ENCODE peak calls at places on chromosome 15, in seven cellular contexts. J is SK-N-SH, C is HepG2, O is HCT116, R is K562, D is GM12878, S is H1. T is an unnamed sample.

GRCh38 chr15:72086010-72086697 is 31.8 kb downstream of the MYO9A start:
- DNase-seq in J (no peak), C (no peak), O (no peak), R (no peak), D (no peak), S (no peak), T (no peak)

GRCh38 chr15:47505712-47506542 is 211.4 kb upstream of the SEMA6D start:
- DNase-seq in J (peak), C (no peak), O (no peak), R (no peak), D (no peak), S (no peak), T (no peak)

GRCh38 chr15:73900129-73900712 is 26.0 kb upstream of the LOXL1 start:
- DNase-seq in J (no peak), C (no peak), O (no peak), R (no peak), D (no peak), S (no peak), T (no peak)

GRCh38 chr15:88604381-88604951 is 16.7 kb upstream of the AEN start:
- DNase-seq in J (peak), C (no peak), O (no peak), R (no peak), D (no peak), S (no peak), T (no peak)

GRCh38 chr15:37764733-37765191 is 169.7 kb upstream of the TMCO5A start:
- DNase-seq in J (peak), C (peak), O (peak), R (peak), D (no peak), S (no peak), T (no peak)

GRCh38 chr15:65598468-65598867 is 12.5 kb downstream of the INTS14 start:
- DNase-seq in J (no peak), C (no peak), O (no peak), R (no peak), D (no peak), S (no peak), T (no peak)

GRCh38 chr15:58526647-58527192 is 94.9 kb downstream of the LIPC start:
- DNase-seq in J (no peak), C (no peak), O (no peak), R (no peak), D (no peak), S (no peak), T (no peak)

GRCh38 chr15:43868412-43868811 is 41.6 kb downstream of the WDR76 start:
- DNase-seq in J (no peak), C (no peak), O (no peak), R (no peak), D (no peak), S (no peak), T (no peak)

GRCh38 chr15:65058394-65059368 is 9.1 kb downstream of the RASL12 start:
- DNase-seq in J (peak), C (peak), O (no peak), R (no peak), D (no peak), S (no peak), T (no peak)

GRCh38 chr15:70907784-70908471 is 15.3 kb downstream of the LRRC49 start:
- DNase-seq in J (no peak), C (no peak), O (no peak), R (no peak), D (no peak), S (no peak), T (no peak)

DNA sequence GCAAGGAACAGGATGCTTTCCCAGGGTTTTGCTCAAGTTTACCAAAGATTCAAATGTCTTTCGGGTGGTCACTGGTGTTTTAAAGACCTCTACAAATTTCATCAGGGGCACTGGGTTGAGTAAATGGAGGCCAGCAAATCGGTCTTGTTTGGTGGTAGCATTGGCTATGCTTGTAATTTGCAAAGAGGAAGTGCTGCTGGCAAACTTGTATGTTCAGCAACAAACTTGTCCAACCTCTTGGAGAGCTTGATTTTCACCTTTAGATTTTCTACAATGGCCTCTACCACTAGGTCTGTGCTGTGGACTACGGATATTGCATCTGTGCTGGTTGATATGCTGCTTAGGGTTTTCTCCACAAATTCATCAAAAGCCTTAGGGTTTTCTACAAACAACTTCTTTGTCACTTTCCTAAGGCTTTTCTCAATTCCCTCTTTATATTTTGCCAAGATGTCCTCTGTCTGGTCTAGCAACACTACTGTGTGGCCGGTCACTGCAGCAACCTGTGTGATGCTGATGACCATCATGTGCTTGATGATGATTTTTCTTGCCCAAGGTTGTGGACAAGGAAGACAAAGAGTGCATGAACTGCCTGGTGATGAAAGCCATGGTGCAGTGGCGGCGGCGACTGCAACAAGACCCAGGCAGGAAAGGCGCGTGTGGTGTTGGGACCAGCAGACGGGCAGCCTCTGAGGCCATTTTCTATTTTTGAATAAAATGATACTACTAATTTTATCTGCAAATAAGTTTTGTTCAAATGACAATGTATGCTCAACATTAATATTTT is 50.8 kb downstream of the RFX7 start:
- DNase-seq in J (no peak), C (no peak), O (no peak), R (no peak), D (no peak), S (no peak), T (no peak)
- TF ChIP-seq JUND in J (no peak), C (no peak), O (no peak), R (no peak), D (no peak), S (no peak), T (no peak)

DNA sequence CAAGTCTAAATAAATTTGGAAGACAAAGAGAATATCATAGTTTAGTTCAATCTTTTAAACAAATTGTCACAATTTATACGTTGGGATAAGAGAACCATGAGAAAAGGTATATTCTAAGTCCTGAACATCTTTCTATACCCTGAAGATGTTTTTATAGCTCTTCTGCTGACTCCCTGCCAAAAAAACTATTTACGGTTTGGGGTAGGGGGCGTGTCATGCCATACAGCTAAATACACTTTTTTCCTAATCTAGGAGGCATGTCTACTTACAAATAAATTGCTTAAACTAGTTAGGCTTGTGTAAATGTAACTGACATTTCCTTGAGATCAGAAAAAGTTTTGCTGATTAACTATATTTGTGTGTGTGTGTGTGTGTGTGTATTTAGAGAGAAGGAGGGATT is 163.3 kb downstream of the PGPEP1L start:
- DNase-seq in J (no peak), C (no peak), O (no peak), R (no peak), D (no peak), S (no peak), T (no peak)
- TF ChIP-seq JUND in J (no peak), C (no peak), O (no peak), R (no peak), D (no peak), S (no peak), T (no peak)

DNA sequence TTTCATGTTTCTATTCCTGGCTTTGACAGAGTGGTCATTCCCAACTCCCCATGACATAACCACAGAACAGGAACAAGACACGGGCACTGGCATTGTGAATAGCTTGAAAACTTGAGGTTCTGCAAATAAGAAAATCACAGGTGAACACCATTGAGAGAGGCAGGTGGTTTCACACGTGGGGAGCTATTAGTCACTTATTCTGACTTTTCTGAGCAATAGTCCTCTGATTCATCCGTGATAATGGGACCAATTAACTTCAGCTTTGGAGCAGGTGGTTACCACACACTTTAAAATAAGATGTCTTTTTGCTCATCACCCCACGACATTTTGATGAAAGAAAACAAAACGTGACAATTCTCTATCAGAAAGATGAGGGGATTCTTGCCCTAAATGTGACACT is 224.7 kb downstream of the KLF13 start:
- DNase-seq in J (no peak), C (no peak), O (no peak), R (no peak), D (no peak), S (no peak), T (no peak)
- TF ChIP-seq JUND in J (no peak), C (no peak), O (no peak), R (no peak), D (no peak), S (no peak), T (no peak)

DNA sequence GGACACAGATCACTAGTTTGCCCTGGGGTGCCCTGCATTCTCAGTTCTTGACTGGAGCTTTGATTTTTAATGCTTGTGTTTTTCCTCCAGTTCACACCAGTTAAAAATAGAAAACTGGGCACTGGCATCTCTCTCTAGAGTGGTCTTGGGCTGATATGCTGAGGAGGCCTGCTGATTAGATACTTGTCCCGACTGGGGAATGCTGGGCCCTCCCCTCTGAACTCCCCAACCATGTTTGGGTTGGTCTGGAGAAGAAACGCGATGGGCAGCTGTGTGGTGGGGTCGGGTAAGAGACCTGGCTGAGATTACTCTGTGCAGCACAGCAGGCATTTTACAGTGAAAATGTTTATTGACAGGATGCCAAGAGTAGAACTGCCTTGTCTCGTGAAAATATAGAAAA is 1.5 kb upstream of the ACTC1 start:
- DNase-seq in J (no peak), C (no peak), O (no peak), R (no peak), D (no peak), S (no peak), T (no peak)
- TF ChIP-seq JUND in J (no peak), C (no peak), O (no peak), R (no peak), D (no peak), S (no peak), T (no peak)

T was measured in T47D.